ENCODE peak calls at places on chromosomes 16 and 17, in six cellular contexts. Z is DND-41, X is fibroblast of the aortic adventitia, E is GM23338, L is HFF-Myc, B is type B pancreatic cell. W is an unnamed sample.
A peak's percentile ranks its signal among the peaks of the same experiment; 100 is the strongest.

GRCh38 chr17:81349397-81350319 is 45.6 kb upstream of the BAHCC1 start:
- DNase-seq in Z (no peak), L (no peak), X (peak; percentile 17), B (no peak), E (no peak), W (peak; percentile 97)

GRCh38 chr17:35170968-35171771 is 23.0 kb downstream of the SLC35G3 start:
- DNase-seq in X (peak; percentile 60), E (no peak), L (no peak), Z (peak; percentile 16), B (no peak), W (no peak)

GRCh38 chr17:50483266-50483665 is 4.6 kb downstream of the RSAD1 start:
- DNase-seq in E (no peak), L (no peak), B (no peak), Z (no peak), X (no peak), W (no peak)

GRCh38 chr17:32341141-32341856 is 674 bp downstream of the C17orf75 start:
- DNase-seq in B (no peak), E (no peak), X (no peak), Z (peak; percentile 37), L (no peak), W (no peak)

GRCh38 chr17:58402047-58402446 is 15.3 kb downstream of the RNF43 start:
- DNase-seq in X (peak; percentile 66), B (no peak), E (no peak), Z (peak; percentile 38), L (no peak), W (no peak)

GRCh38 chr17:83124871-83125514 is 45.6 kb downstream of the METRNL start:
- DNase-seq in E (no peak), X (no peak), B (no peak), L (no peak), Z (no peak), W (no peak)

GRCh38 chr17:61323696-61324539 is 75.7 kb upstream of the TBX2 start:
- DNase-seq in L (no peak), E (no peak), Z (no peak), B (no peak), X (no peak), W (no peak)

GRCh38 chr16:73233423-73233762 is 185.5 kb upstream of the ZFHX3 start:
- DNase-seq in Z (no peak), E (no peak), B (no peak), L (no peak), X (no peak), W (no peak)

GRCh38 chr16:1534021-1535020 is 855 bp downstream of the TMEM204 start:
- DNase-seq in L (no peak), B (no peak), Z (no peak), X (peak; percentile 56), E (no peak), W (no peak)

GRCh38 chr16:30418350-30419181 is 11.2 kb downstream of the ZNF771 start:
- DNase-seq in E (peak; percentile 30), L (no peak), Z (no peak), B (no peak), X (no peak), W (no peak)

GRCh38 chr17:37676115-37676925 is 33.1 kb upstream of the DDX52 start:
- DNase-seq in Z (no peak), B (no peak), E (no peak), X (no peak), L (no peak), W (no peak)

GRCh38 chr17:66900126-66901010 is 64.1 kb upstream of the CACNG4 start:
- DNase-seq in B (no peak), E (no peak), Z (no peak), X (peak; percentile 41), L (no peak), W (no peak)

GRCh38 chr16:11218324-11218962 is 37.6 kb downstream of the SOCS1 start:
- DNase-seq in L (no peak), X (no peak), B (no peak), E (peak; percentile 52), Z (no peak), W (no peak)

GRCh38 chr16:4176794-4177438 is 60.7 kb upstream of the ADCY9 start:
- DNase-seq in E (no peak), X (peak; percentile 49), Z (no peak), B (no peak), L (no peak), W (no peak)

GRCh38 chr16:4494746-4495490 is 18.7 kb downstream of the HMOX2 start:
- DNase-seq in Z (no peak), B (no peak), E (no peak), X (peak; percentile 77), L (peak; percentile 56), W (no peak)

GRCh38 chr17:32161506-32162365 is 19.4 kb downstream of the RHOT1 start:
- DNase-seq in B (no peak), X (peak; percentile 81), L (peak; percentile 80), E (no peak), Z (no peak), W (no peak)

GRCh38 chr17:7177954-7178477 is 1.2 kb downstream of the ASGR1 start:
- DNase-seq in X (no peak), L (no peak), Z (peak; percentile 39), E (peak; percentile 74), B (no peak), W (peak; percentile 65)

GRCh38 chr17:17971431-17972125 is 622 bp downstream of the TOM1L2 start:
- DNase-seq in X (peak; percentile 51), B (no peak), E (no peak), L (no peak), Z (peak; percentile 15), W (no peak)

GRCh38 chr16:85253127-85253941 is 141.1 kb upstream of the CIBAR2 start:
- DNase-seq in L (no peak), Z (peak; percentile 60), E (peak; percentile 80), B (peak; percentile 81), X (peak; percentile 26), W (peak; percentile 58)

GRCh38 chr17:57486416-57486815 is 230.1 kb downstream of the MSI2 start:
- DNase-seq in B (no peak), E (no peak), X (no peak), Z (no peak), L (no peak), W (no peak)

GRCh38 chr17:7512105-7512504 is 27.9 kb downstream of the POLR2A start:
- DNase-seq in X (no peak), Z (no peak), E (no peak), B (no peak), L (no peak), W (no peak)

DNA sequence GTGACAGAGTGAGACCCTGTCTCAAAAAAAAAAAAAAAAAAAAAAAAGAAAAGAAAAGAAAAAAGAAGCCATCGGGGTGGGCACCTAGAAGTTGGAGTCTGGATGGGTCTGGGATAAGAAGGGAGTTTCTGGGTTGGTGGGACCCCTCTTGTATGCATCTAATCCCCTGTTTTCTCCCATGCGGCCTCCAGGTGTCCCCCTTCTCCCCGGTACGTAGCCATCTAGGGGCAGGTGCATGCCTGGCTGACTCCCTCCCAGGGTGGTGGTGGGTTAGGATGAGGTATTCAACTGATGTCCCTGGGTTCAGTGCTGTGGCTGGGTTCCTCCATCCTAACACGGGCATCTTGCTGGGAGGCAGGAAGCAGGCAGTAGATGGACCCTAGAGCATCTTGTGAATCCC is 13.0 kb downstream of the FMNL1 start:
- DNase-seq in B (no peak), X (no peak), E (peak; percentile 90), Z (peak; percentile 66), L (no peak), W (peak; percentile 83)
- TF ChIP-seq CTCF in B (peak; percentile 57), X (peak; percentile 15), E (peak; percentile 87), Z (peak; percentile 68), L (peak; percentile 44), W (peak; percentile 89)

GRCh38 chr17:2337811-2338657 is 733 bp downstream of the SGSM2 start:
- DNase-seq in X (peak; percentile 31), Z (peak; percentile 52), E (peak; percentile 77), B (no peak), L (no peak), W (peak; percentile 63)

GRCh38 chr17:2335726-2336214 is 487 bp downstream of the TSR1 start:
- DNase-seq in X (no peak), Z (no peak), B (no peak), E (peak; percentile 62), L (no peak), W (no peak)

GRCh38 chr17:2337152-2337810 is at the start of gene SGSM2:
- DNase-seq in L (no peak), X (peak; percentile 16), B (no peak), Z (peak; percentile 89), E (peak; percentile 51), W (peak; percentile 77)

GRCh38 chr17:2331303-2331702 is 5.0 kb downstream of the TSR1 start:
- DNase-seq in E (no peak), L (no peak), Z (no peak), X (no peak), B (no peak), W (no peak)

GRCh38 chr17:2336215-2337151 is at the start of gene TSR1:
- DNase-seq in L (peak; percentile 59), E (peak; percentile 95), X (peak; percentile 87), Z (peak; percentile 95), B (peak; percentile 93), W (peak; percentile 93)
- TF ChIP-seq CTCF in L (no peak), E (peak; percentile 49), X (peak; percentile 14), Z (peak; percentile 51), B (peak; percentile 23), W (peak; percentile 52)

GRCh38 chr17:78314683-78315354 is 45.1 kb downstream of the SOCS3 start:
- DNase-seq in E (peak; percentile 38), B (no peak), Z (no peak), X (no peak), L (no peak), W (no peak)
- TF ChIP-seq CTCF in E (no peak), B (peak; percentile 52), Z (no peak), X (peak; percentile 16), L (peak; percentile 6), W (no peak)

DNA sequence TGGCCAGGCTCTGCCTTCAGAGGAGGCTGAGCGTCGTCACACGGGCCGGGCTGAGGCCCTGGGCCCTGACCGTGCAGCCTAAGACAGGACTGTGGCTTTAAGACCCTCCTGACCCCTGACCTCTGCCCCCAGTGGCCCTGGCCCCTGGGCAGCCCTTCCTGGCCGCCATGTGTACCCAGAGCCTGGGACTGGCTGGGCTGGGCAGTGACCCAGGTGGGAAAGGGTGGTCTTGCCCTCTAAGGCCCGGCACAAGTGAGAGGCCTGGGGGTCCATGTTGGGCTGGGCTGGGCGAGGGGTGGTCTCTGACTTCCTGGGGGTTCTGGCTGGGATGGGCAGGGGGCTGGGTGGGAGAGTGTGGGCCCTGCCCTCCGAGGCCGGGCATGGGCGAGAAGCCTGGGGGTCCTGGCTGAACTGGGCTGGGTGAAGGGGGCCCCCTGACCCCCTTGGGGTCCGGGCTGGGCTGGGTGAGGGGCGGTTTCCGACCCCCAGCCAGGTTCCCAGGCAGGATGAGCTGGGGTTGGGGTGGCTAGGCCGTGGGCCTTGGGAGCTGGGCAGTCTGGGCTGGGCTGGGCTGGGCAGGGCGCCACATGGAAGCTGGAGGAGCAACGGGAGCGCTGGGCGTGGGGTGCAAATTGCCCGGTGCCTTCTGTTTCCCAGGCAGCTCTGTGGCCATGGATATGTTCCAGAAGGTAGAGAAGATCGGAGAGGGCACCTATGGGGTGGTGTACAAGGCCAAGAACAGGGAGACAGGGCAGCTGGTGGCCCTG is at the start of gene CDK3:
- DNase-seq in B (no peak), E (no peak), Z (no peak), L (no peak), X (no peak), W (no peak)
- TF ChIP-seq CTCF in B (peak; percentile 48), E (no peak), Z (no peak), L (no peak), X (no peak), W (no peak)